ENCODE peak calls at places on chromosomes 11 and 22, in four cellular contexts. O is CD8-positive, alpha-beta memory T cell; Q is kidney; F is CD4-positive, CD25-positive, alpha-beta regulatory T cell. I is an unnamed sample. For H3K9me3 and H3K4me1, the result is how much of the 10 kb centered on the place peaks cover.

GRCh38 chr11:78731008-78731407 is 156.3 kb upstream of the NARS2 start:
- DNase-seq in F (no peak), O (no peak), Q (no peak), I (no peak)

GRCh38 chr11:130315354-130315970 is 745 bp upstream of the ZBTB44 start:
- DNase-seq in Q (peak), O (peak), F (peak), I (peak)

GRCh38 chr22:49929553-49929979 is 11.1 kb downstream of the CRELD2 start:
- DNase-seq in O (peak), F (peak), Q (no peak), I (peak)

GRCh38 chr11:76752321-76753175 is 30.6 kb upstream of the TSKU start:
- DNase-seq in F (no peak), O (no peak), Q (peak), I (no peak)

GRCh38 chr11:98358551-98358950 is 662.2 kb upstream of the CNTN5 start:
- DNase-seq in Q (no peak), O (no peak), F (no peak), I (no peak)

GRCh38 chr11:34792814-34793241 is 123.4 kb downstream of the APIP start:
- DNase-seq in O (no peak), F (no peak), Q (no peak), I (no peak)

GRCh38 chr11:5605849-5606248 is 9.4 kb downstream of the TRIM6 start:
- DNase-seq in Q (no peak), F (no peak), O (no peak), I (no peak)

GRCh38 chr11:76793834-76794291 is 10.7 kb downstream of the TSKU start:
- DNase-seq in F (no peak), O (no peak), Q (no peak), I (no peak)

GRCh38 chr11:13040969-13041561 is 31.9 kb downstream of the RASSF10 start:
- DNase-seq in F (no peak), O (no peak), Q (no peak), I (no peak)

GRCh38 chr11:497565-498296 is 9.3 kb downstream of the RNH1 start:
- DNase-seq in Q (no peak), F (no peak), O (no peak), I (no peak)

GRCh38 chr22:28282346-28282745 is 363.3 kb upstream of the PITPNB start:
- DNase-seq in O (no peak), Q (no peak), F (no peak), I (no peak)

GRCh38 chr11:3231851-3232744 is at the start of gene MRGPRE:
- DNase-seq in O (no peak), Q (peak), F (no peak), I (no peak)

GRCh38 chr11:1998290-1998689 is 648 bp upstream of the H19 start:
- DNase-seq in F (no peak), O (no peak), Q (no peak), I (no peak)

GRCh38 chr22:39288135-39288898 is 31.1 kb downstream of the RPL3 start:
- DNase-seq in O (no peak), Q (no peak), F (no peak), I (no peak)

GRCh38 chr11:131036544-131036943 is 120.3 kb upstream of the SNX19 start:
- DNase-seq in O (no peak), Q (no peak), F (no peak), I (no peak)

GRCh38 chr11:75450826-75451783 is 18.1 kb upstream of the KLHL35 start:
- DNase-seq in F (peak), Q (no peak), O (peak), I (no peak)

GRCh38 chr22:23696326-23696851 is 5.6 kb downstream of the RGL4 start:
- DNase-seq in O (peak), F (peak), Q (no peak), I (peak)

GRCh38 chr11:133579165-133580031 is 47.1 kb upstream of the OPCML start:
- DNase-seq in O (no peak), F (no peak), Q (peak), I (no peak)

GRCh38 chr11:106463796-106464201 is 386.3 kb downstream of the AASDHPPT start:
- DNase-seq in Q (no peak), O (no peak), F (no peak), I (no peak)

GRCh38 chr11:29093416-29093815 is 923.4 kb downstream of the KCNA4 start:
- DNase-seq in F (no peak), Q (no peak), O (no peak), I (no peak)

GRCh38 chr11:101617735-101618332 is 34.0 kb upstream of the TRPC6 start:
- DNase-seq in F (no peak), O (no peak), Q (no peak), I (no peak)

GRCh38 chr11:117807482-117808272 is 10.7 kb upstream of the DSCAML1 start:
- DNase-seq in O (peak), F (peak), Q (peak), I (peak)

GRCh38 chr11:28176231-28176853 is 68.2 kb downstream of the METTL15 start:
- DNase-seq in F (no peak), O (no peak), Q (no peak), I (no peak)

GRCh38 chr11:102472127-102472526 is 19.6 kb upstream of the TMEM123 start:
- DNase-seq in F (no peak), O (no peak), Q (no peak), I (no peak)

GRCh38 chr11:2663915-2664314 is 35.9 kb downstream of the KCNQ1OT1 start:
- DNase-seq in Q (no peak), O (no peak), F (no peak), I (no peak)

GRCh38 chr22:47444746-47445065 is 682.3 kb downstream of the TBC1D22A start:
- DNase-seq in F (no peak), Q (no peak), O (no peak), I (no peak)
- H3K9me3 ChIP-seq in F (under half), Q (under half), O (under half), I (under half)

GRCh38 chr11:118927554-118928107 is 1.9 kb upstream of the BCL9L start:
- DNase-seq in Q (peak), F (no peak), O (no peak), I (no peak)
- H3K4me3 ChIP-seq in Q (peak), F (peak), O (peak), I (peak)

GRCh38 chr22:29626497-29627195 is 23.2 kb downstream of the NF2 start:
- DNase-seq in Q (no peak), O (no peak), F (no peak), I (no peak)

GRCh38 chr22:29623059-29623458 is 19.6 kb downstream of the NF2 start:
- DNase-seq in F (no peak), Q (no peak), O (no peak), I (no peak)

GRCh38 chr22:29621761-29622526 is 18.5 kb downstream of the NF2 start:
- DNase-seq in F (no peak), O (no peak), Q (no peak), I (no peak)

GRCh38 chr22:29625090-29625825 is 21.8 kb downstream of the NF2 start:
- DNase-seq in O (no peak), Q (no peak), F (peak), I (peak)

GRCh38 chr22:29623553-29624169 is 20.2 kb downstream of the NF2 start:
- DNase-seq in Q (no peak), O (no peak), F (no peak), I (no peak)
- H3K4me1 ChIP-seq in Q (under half), O (under half), F (under half), I (under half)

GRCh38 chr22:43428005-43428485 is 16.2 kb downstream of the MPPED1 start:
- DNase-seq in F (no peak), O (no peak), Q (peak), I (no peak)
- H3K9me3 ChIP-seq in F (under half), O (under half), Q (under half), I (under half)

GRCh38 chr11:46391578-46392420 is at the start of gene CHRM4:
- DNase-seq in Q (no peak), F (no peak), O (no peak), I (no peak)
- H3K4me3 ChIP-seq in Q (peak), F (no peak), O (no peak), I (peak)

I was measured in naive thymus-derived CD4-positive, alpha-beta T cell.